ENCODE peak calls at places on chromosome 3, in five cellular contexts. One of them, this sample, is unnamed.

GRCh38 chr3:60622349-60622748 is 628.9 kb downstream of the FHIT start:
- DNase-seq in stimulated activated CD8-positive, alpha-beta memory T cell treated with anti-CD3 and anti-CD28 coated beads, Interleukin-4, amount 100 ng/mL, for 4 hours: no peak
- DNase-seq in GM23248: no peak
- DNase-seq in substantia nigra: no peak
- DNase-seq in PC-3: no peak
- DNase-seq in this sample: no peak

GRCh38 chr3:140093742-140094141 is 158.8 kb downstream of the CLSTN2 start:
- DNase-seq in stimulated activated CD8-positive, alpha-beta memory T cell treated with anti-CD3 and anti-CD28 coated beads, Interleukin-4, amount 100 ng/mL, for 4 hours: no peak
- DNase-seq in GM23248: peak
- DNase-seq in substantia nigra: no peak
- DNase-seq in PC-3: peak
- DNase-seq in this sample: peak

GRCh38 chr3:73787620-73788019 is 162.9 kb upstream of the PDZRN3 start:
- DNase-seq in stimulated activated CD8-positive, alpha-beta memory T cell treated with anti-CD3 and anti-CD28 coated beads, Interleukin-4, amount 100 ng/mL, for 4 hours: no peak
- DNase-seq in GM23248: peak
- DNase-seq in substantia nigra: no peak
- DNase-seq in PC-3: no peak
- DNase-seq in this sample: peak

GRCh38 chr3:184323696-184324095 is 9.3 kb downstream of the EIF4G1 start:
- DNase-seq in stimulated activated CD8-positive, alpha-beta memory T cell treated with anti-CD3 and anti-CD28 coated beads, Interleukin-4, amount 100 ng/mL, for 4 hours: no peak
- DNase-seq in GM23248: no peak
- DNase-seq in substantia nigra: no peak
- DNase-seq in PC-3: no peak
- DNase-seq in this sample: no peak

GRCh38 chr3:178352300-178353021 is 183.8 kb upstream of the KCNMB2 start:
- DNase-seq in stimulated activated CD8-positive, alpha-beta memory T cell treated with anti-CD3 and anti-CD28 coated beads, Interleukin-4, amount 100 ng/mL, for 4 hours: no peak
- DNase-seq in GM23248: peak
- DNase-seq in substantia nigra: no peak
- DNase-seq in PC-3: peak
- DNase-seq in this sample: peak

GRCh38 chr3:180070925-180071324 is 34.2 kb upstream of the PEX5L start:
- DNase-seq in stimulated activated CD8-positive, alpha-beta memory T cell treated with anti-CD3 and anti-CD28 coated beads, Interleukin-4, amount 100 ng/mL, for 4 hours: no peak
- DNase-seq in GM23248: no peak
- DNase-seq in substantia nigra: no peak
- DNase-seq in PC-3: no peak
- DNase-seq in this sample: no peak

GRCh38 chr3:425094-425493 is 228.5 kb downstream of the CHL1 start:
- DNase-seq in stimulated activated CD8-positive, alpha-beta memory T cell treated with anti-CD3 and anti-CD28 coated beads, Interleukin-4, amount 100 ng/mL, for 4 hours: no peak
- DNase-seq in GM23248: no peak
- DNase-seq in substantia nigra: peak
- DNase-seq in PC-3: no peak
- DNase-seq in this sample: no peak

GRCh38 chr3:120039642-120040610 is 54.3 kb downstream of the GSK3B start:
- DNase-seq in stimulated activated CD8-positive, alpha-beta memory T cell treated with anti-CD3 and anti-CD28 coated beads, Interleukin-4, amount 100 ng/mL, for 4 hours: no peak
- DNase-seq in GM23248: no peak
- DNase-seq in substantia nigra: no peak
- DNase-seq in PC-3: peak
- DNase-seq in this sample: peak

GRCh38 chr3:44001072-44001471 is 240.6 kb upstream of the TOPAZ1 start:
- DNase-seq in stimulated activated CD8-positive, alpha-beta memory T cell treated with anti-CD3 and anti-CD28 coated beads, Interleukin-4, amount 100 ng/mL, for 4 hours: no peak
- DNase-seq in GM23248: peak
- DNase-seq in substantia nigra: no peak
- DNase-seq in PC-3: peak
- DNase-seq in this sample: peak

GRCh38 chr3:53084310-53085001 is 38.6 kb upstream of the SFMBT1 start:
- DNase-seq in stimulated activated CD8-positive, alpha-beta memory T cell treated with anti-CD3 and anti-CD28 coated beads, Interleukin-4, amount 100 ng/mL, for 4 hours: no peak
- DNase-seq in GM23248: peak
- DNase-seq in substantia nigra: peak
- DNase-seq in PC-3: no peak
- DNase-seq in this sample: peak

GRCh38 chr3:14141144-14141543 is 16.3 kb downstream of the TMEM43 start:
- DNase-seq in stimulated activated CD8-positive, alpha-beta memory T cell treated with anti-CD3 and anti-CD28 coated beads, Interleukin-4, amount 100 ng/mL, for 4 hours: no peak
- DNase-seq in GM23248: peak
- DNase-seq in substantia nigra: no peak
- DNase-seq in PC-3: no peak
- DNase-seq in this sample: no peak

GRCh38 chr3:160227389-160227788 is 2.2 kb downstream of the C3orf80 start:
- DNase-seq in stimulated activated CD8-positive, alpha-beta memory T cell treated with anti-CD3 and anti-CD28 coated beads, Interleukin-4, amount 100 ng/mL, for 4 hours: no peak
- DNase-seq in GM23248: no peak
- DNase-seq in substantia nigra: no peak
- DNase-seq in PC-3: no peak
- DNase-seq in this sample: no peak